ENCODE peak calls at places on chromosomes 13 and 19, in four cellular contexts. W is breast epithelium, G is HFFc6, Z is fibroblast of mammary gland. U is an unnamed sample.

GRCh38 chr13:97301382-97302095 is 79.4 kb downstream of the MBNL2 start:
- DNase-seq in G (no peak), Z (no peak), W (no peak), U (no peak)

GRCh38 chr19:35562776-35563175 is 682 bp downstream of the ATP4A start:
- DNase-seq in Z (no peak), G (no peak), W (no peak), U (no peak)

GRCh38 chr19:46515879-46516350 is 20.2 kb upstream of the PNMA8B start:
- DNase-seq in Z (peak), G (peak), W (no peak), U (peak)

GRCh38 chr19:33052352-33052972 is 12.2 kb downstream of the RHPN2 start:
- DNase-seq in G (peak), Z (peak), W (no peak), U (no peak)

GRCh38 chr13:44347905-44348304 is 25.7 kb upstream of the SERP2 start:
- DNase-seq in W (no peak), G (no peak), Z (peak), U (no peak)

GRCh38 chr13:112756511-112756966 is 66.7 kb downstream of the ATP11A start:
- DNase-seq in W (no peak), G (no peak), Z (no peak), U (no peak)

GRCh38 chr13:113559901-113560644 is 24.5 kb upstream of the TFDP1 start:
- DNase-seq in W (peak), G (no peak), Z (no peak), U (no peak)

GRCh38 chr19:39996218-39996810 is 546 bp upstream of the ZNF546 start:
- DNase-seq in Z (peak), W (no peak), G (peak), U (peak)

GRCh38 chr19:18848860-18849661 is 17.3 kb downstream of the UPF1 start:
- DNase-seq in W (no peak), Z (peak), G (peak), U (no peak)

GRCh38 chr19:18846862-18847515 is 15.2 kb downstream of the UPF1 start:
- DNase-seq in G (peak), Z (peak), W (no peak), U (peak)

GRCh38 chr19:18845961-18846360 is 14.2 kb downstream of the UPF1 start:
- DNase-seq in W (no peak), Z (no peak), G (no peak), U (no peak)

GRCh38 chr19:18849838-18850400 is 18.2 kb downstream of the UPF1 start:
- DNase-seq in G (no peak), W (no peak), Z (peak), U (no peak)

DNA sequence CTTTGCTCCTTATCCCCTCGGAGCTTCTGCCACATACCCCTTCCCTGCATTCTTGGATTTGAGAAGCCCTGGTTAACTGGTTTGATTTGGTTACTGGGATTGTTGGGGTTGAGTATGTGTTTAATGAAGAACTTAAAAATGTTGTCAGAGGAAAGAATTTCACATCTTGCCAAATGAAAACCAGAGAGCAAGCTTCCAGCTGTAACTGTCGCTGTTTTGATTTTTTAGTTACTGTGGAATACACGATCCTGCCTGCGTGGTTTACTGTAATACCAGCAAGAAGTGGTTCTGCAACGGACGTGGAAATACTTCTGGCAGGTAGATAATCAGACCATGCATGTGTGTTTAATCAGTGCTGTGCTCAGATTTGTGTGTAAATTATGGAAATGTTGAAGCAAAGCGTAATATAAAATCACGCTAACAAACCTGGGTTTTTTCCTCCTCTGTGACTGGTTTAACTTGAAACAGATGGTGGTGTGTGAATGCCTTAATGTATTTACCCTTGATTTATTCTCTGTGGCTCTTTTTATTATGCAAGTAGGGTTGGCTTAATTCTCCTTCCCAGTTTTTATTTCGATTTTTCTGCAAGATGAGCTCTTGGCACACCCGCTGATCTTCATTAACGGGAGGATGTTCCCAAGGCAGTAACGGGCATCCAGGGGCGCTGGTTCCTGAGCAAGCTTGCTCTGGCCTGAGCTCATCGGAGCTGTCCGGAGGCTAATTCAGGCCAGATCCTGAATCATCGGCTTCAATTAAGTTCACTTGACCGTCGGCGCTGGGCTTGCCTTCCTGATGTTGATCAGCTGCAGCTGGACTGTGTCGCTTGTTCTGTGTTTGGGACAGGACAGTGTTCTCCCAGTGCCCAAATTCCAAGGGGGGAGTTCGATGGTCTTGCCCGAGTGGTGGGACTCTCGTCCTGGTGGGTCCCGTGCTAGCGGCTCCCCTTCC is 16.0 kb downstream of the UPF1 start:
- DNase-seq in G (peak), Z (peak), W (no peak), U (no peak)
- TF ChIP-seq CTCF in G (peak), Z (no peak), W (no peak), U (peak)

GRCh38 chr19:4399871-4400768 is at the start of gene SH3GL1:
- DNase-seq in Z (peak), G (peak), W (peak), U (peak)

GRCh38 chr19:4402171-4403004 is at the start of gene CHAF1A:
- DNase-seq in W (peak), Z (peak), G (peak), U (peak)

GRCh38 chr19:4405977-4406376 is 3.5 kb downstream of the CHAF1A start:
- DNase-seq in G (no peak), Z (no peak), W (no peak), U (no peak)

GRCh38 chr19:4401482-4402170 is 814 bp upstream of the CHAF1A start:
- DNase-seq in G (no peak), Z (no peak), W (no peak), U (no peak)

DNA sequence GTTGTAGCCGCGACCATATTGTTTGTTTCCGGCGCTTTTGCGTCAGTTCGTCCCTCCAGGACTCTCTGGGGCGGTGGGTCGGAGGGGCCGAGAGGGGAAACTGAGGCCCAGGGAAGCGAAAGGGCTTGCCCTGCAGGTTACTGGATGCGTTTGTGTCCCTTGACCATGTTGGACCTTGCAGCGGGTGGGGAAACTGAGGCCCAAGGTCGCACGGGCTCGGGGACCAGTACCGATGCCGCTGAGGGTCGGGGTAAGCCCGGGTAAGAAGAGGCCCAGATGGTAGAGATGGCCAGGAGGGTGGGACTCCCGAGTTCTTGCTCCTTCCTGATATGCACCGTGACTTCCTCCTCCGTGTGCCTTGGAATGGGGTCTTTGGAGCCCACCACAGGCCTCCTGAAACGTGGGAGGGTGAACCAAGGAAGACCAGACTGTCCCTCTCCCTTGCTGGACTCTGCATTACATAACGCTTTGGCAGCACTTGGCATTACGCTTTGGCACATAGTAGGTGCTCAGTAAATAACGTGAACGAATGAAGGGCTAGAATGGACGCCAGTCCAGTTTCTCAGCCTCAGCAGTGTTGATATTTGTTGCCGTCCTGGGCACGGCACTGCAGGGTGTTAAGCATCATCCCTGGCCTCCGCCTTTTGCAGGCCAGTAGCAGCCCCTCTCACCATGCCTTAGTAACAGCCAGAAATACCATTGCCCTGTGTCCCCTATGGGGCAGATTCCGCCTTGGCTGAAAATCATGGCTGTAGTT is 743 bp downstream of the CHAF1A start:
- DNase-seq in W (no peak), Z (no peak), G (no peak), U (no peak)
- TF ChIP-seq CTCF in W (no peak), Z (no peak), G (no peak), U (no peak)

GRCh38 chr13:51816604-51817254 is 12.8 kb upstream of the DHRS12 start:
- DNase-seq in G (no peak), Z (no peak), W (no peak), U (no peak)

GRCh38 chr13:51817717-51818116 is 13.8 kb upstream of the DHRS12 start:
- DNase-seq in W (no peak), Z (no peak), G (no peak), U (no peak)

GRCh38 chr13:51815848-51816247 is 11.9 kb upstream of the DHRS12 start:
- DNase-seq in G (no peak), W (no peak), Z (no peak), U (no peak)

GRCh38 chr13:51814071-51814470 is 10.1 kb upstream of the DHRS12 start:
- DNase-seq in G (no peak), Z (no peak), W (no peak), U (no peak)

DNA sequence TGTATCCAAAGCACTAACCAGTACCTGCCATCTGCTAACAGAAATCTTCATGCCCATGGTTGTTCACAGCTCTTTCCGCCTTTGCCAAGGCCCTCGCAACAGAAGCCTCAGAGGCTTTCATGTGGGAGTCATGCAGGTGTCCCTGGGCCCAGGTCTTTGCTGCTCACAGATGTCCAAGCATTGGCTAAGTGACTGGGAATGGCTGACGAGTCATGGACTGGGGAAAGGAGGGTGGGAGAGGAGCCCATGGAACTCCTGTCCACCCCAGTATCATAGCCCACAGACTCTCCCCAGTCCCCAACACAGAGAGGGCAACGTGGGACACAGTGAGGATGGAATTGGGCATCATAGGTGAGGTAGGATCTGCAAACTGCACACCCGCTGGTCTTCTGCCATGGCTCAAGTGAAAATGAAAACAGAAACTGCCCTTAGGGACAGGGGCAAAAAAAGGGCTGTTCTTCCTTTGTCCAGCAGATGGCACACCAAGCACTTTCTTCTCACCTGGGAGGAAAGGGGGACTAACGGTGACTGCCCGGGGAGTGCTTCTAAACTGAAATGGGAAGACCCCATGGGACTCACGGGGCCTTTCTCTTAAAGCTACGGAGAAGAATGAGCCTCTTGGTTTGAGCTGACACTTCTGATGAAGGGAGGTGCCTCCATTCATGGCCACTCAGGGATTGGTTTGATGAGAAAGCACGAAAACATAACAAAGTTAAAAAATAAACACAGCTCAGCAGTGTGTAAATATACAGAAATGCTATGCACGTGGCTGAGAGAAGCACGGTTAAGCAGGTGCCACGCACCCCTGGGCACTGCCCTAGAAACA is 11.1 kb upstream of the DHRS12 start:
- DNase-seq in Z (peak), W (no peak), G (peak), U (peak)
- TF ChIP-seq CTCF in Z (peak), W (peak), G (peak), U (peak)

GRCh38 chr13:40390290-40391008 is 276.0 kb downstream of the FOXO1 start:
- DNase-seq in G (no peak), Z (no peak), W (no peak), U (no peak)
- TF ChIP-seq CTCF in G (no peak), Z (no peak), W (no peak), U (no peak)

GRCh38 chr19:29119582-29119981 is 93.4 kb downstream of the UQCRFS1 start:
- DNase-seq in Z (peak), G (peak), W (no peak), U (no peak)
- TF ChIP-seq CTCF in Z (peak), G (peak), W (no peak), U (no peak)

GRCh38 chr19:42175335-42175734 is 42.1 kb downstream of the DEDD2 start:
- DNase-seq in Z (no peak), G (no peak), W (no peak), U (no peak)

GRCh38 chr19:42172261-42172660 is 40.0 kb upstream of the POU2F2 start:
- DNase-seq in W (no peak), G (no peak), Z (no peak), U (no peak)

GRCh38 chr19:42175952-42176648 is 41.4 kb downstream of the DEDD2 start:
- DNase-seq in W (no peak), G (no peak), Z (no peak), U (no peak)

GRCh38 chr19:42174188-42174587 is 41.9 kb upstream of the POU2F2 start:
- DNase-seq in Z (no peak), G (no peak), W (no peak), U (no peak)

GRCh38 chr19:42173695-42174094 is 41.4 kb upstream of the POU2F2 start:
- DNase-seq in W (no peak), Z (no peak), G (no peak), U (no peak)
- TF ChIP-seq CTCF in W (no peak), Z (no peak), G (no peak), U (no peak)

GRCh38 chr13:75418186-75418843 is 63.7 kb downstream of the TBC1D4 start:
- DNase-seq in G (no peak), W (no peak), Z (no peak), U (no peak)

GRCh38 chr13:75417647-75418046 is 64.3 kb downstream of the TBC1D4 start:
- DNase-seq in W (no peak), Z (peak), G (no peak), U (no peak)

GRCh38 chr13:75415720-75416119 is 66.2 kb downstream of the TBC1D4 start:
- DNase-seq in W (no peak), G (peak), Z (peak), U (no peak)

GRCh38 chr13:75417006-75417384 is 65.0 kb downstream of the TBC1D4 start:
- DNase-seq in G (no peak), W (no peak), Z (peak), U (no peak)

DNA sequence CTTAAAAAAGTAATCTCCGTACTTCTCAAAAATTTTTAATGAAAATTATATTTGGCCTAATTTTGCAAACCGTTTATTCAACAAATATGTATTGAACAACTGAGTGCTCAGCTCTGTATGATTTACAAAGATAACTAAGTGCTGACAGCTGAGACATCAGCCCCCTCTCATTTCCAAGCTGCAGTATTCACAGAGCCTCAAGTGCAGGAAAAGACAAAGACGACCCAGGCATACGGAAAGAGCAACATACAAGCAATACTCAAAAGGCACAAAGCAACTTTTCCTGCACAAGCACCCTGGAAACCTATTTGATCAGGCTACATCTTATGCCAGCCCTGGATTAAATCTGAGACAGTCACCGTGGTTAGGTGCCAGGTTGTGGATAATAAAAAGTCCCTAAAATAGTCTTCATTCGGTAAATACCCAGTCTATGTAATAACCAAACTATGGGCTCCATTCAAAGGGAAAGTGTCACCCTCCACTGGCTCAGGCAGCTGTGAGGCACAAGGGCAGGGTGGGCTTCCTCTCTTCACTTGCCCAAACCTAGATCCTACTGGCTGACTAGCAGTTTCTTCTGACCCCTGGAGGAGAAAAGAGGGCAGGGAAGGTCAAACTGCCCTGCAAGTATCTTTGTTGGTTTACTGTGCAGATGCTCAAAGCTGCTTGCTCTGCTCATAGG is 65.5 kb downstream of the TBC1D4 start:
- DNase-seq in W (no peak), Z (peak), G (no peak), U (no peak)
- TF ChIP-seq CTCF in W (no peak), Z (no peak), G (no peak), U (peak)

GRCh38 chr13:91349992-91350911 is 2.8 kb downstream of the MIR17HG start:
- DNase-seq in W (no peak), G (no peak), Z (no peak), U (no peak)

GRCh38 chr13:91347212-91347995 is at the start of gene MIR17HG:
- DNase-seq in Z (peak), W (peak), G (peak), U (peak)

GRCh38 chr13:91348906-91349435 is 1.5 kb downstream of the MIR17HG start:
- DNase-seq in W (peak), Z (peak), G (peak), U (peak)

GRCh38 chr13:91346848-91347211 is 657 bp upstream of the MIR17HG start:
- DNase-seq in Z (no peak), G (no peak), W (no peak), U (peak)

DNA sequence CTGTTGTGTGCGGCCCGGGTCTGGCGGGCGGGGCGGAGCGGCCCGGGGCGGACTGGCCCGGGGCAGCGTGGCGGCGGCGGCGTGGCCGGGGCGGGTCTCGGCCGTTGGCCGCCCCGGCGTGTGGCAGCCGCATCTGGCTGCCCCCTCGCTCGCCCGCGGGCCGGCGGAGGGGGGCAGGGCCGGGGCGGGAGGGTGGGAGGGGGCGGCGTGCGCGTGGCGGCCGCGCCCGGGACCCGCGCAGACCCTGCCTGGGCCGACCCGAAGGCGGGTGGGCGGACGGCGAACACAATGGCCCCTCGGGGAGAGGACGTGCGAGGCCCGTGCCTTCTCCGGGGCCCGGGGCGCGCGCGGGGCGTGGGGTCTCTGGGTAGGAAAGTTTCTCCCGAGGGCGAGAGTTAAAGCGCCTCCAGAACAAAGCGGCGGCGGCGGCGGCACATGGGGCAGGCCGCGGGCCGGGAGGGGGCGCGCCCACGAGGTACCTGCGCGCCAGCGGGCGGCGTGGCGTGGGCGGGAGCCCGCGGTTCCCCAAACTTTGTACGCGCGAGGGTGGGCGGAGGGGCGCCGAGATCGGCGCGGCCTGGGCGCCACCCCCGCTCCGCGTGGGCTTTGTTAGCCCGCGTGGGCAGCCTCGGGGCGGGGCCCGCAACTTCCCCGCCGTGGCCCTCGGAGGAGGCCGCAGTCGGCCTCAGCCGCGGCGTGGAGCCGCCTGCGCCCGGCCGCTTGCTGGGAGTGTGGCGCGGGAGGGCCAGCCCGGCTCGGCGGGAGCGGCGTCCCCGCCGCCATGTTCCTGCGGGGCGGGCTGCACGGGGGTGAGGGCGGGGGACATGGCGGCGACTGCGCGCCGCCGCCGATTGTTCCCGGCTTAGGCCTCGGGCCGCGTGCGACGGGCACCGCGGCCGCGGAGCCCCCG is 764 bp downstream of the MIR17HG start:
- DNase-seq in G (peak), Z (no peak), W (peak), U (peak)
- TF ChIP-seq CTCF in G (peak), Z (no peak), W (no peak), U (peak)

U was measured in GM10248.